ENCODE peak calls at places on chromosomes 7 and 10, in five cellular contexts. One of them, this sample, is unnamed.

GRCh38 chr10:124002391-124003069 is 90.9 kb downstream of the CHST15 start:
- DNase-seq in NB4: no peak
- DNase-seq in AG04450: no peak
- DNase-seq in astrocyte of the cerebellum: no peak
- DNase-seq in fibroblast of pulmonary artery: no peak
- DNase-seq in this sample: no peak

GRCh38 chr10:112546474-112546873 is 99.5 kb downstream of the VTI1A start:
- DNase-seq in NB4: no peak
- DNase-seq in AG04450: no peak
- DNase-seq in astrocyte of the cerebellum: no peak
- DNase-seq in fibroblast of pulmonary artery: no peak
- DNase-seq in this sample: no peak

GRCh38 chr7:2202901-2203550 is 29.7 kb downstream of the MAD1L1 start:
- DNase-seq in NB4: no peak
- DNase-seq in AG04450: no peak
- DNase-seq in astrocyte of the cerebellum: no peak
- DNase-seq in fibroblast of pulmonary artery: no peak
- DNase-seq in this sample: no peak

GRCh38 chr7:132347129-132347528 is 229.1 kb downstream of the PLXNA4 start:
- DNase-seq in NB4: no peak
- DNase-seq in AG04450: no peak
- DNase-seq in astrocyte of the cerebellum: no peak
- DNase-seq in fibroblast of pulmonary artery: no peak
- DNase-seq in this sample: no peak

GRCh38 chr7:156493942-156494341 is 146.6 kb upstream of the RNF32 start:
- DNase-seq in NB4: no peak
- DNase-seq in AG04450: no peak
- DNase-seq in astrocyte of the cerebellum: peak
- DNase-seq in fibroblast of pulmonary artery: no peak
- DNase-seq in this sample: no peak

GRCh38 chr7:129750091-129750870 is 138.8 kb downstream of the NRF1 start:
- DNase-seq in NB4: no peak
- DNase-seq in AG04450: no peak
- DNase-seq in astrocyte of the cerebellum: no peak
- DNase-seq in fibroblast of pulmonary artery: no peak
- DNase-seq in this sample: no peak

GRCh38 chr10:133370026-133370786 is 2.9 kb downstream of the ECHS1 start:
- DNase-seq in NB4: no peak
- DNase-seq in AG04450: no peak
- DNase-seq in astrocyte of the cerebellum: no peak
- DNase-seq in fibroblast of pulmonary artery: no peak
- DNase-seq in this sample: no peak

GRCh38 chr10:8279598-8279997 is 225.1 kb downstream of the GATA3 start:
- DNase-seq in NB4: no peak
- DNase-seq in AG04450: no peak
- DNase-seq in astrocyte of the cerebellum: no peak
- DNase-seq in fibroblast of pulmonary artery: peak
- DNase-seq in this sample: no peak

GRCh38 chr10:26486985-26487850 is 49.1 kb downstream of the APBB1IP start:
- DNase-seq in NB4: peak
- DNase-seq in AG04450: peak
- DNase-seq in astrocyte of the cerebellum: peak
- DNase-seq in fibroblast of pulmonary artery: peak
- DNase-seq in this sample: peak

GRCh38 chr7:120915314-120915713 is 35.3 kb upstream of the ING3 start:
- DNase-seq in NB4: no peak
- DNase-seq in AG04450: no peak
- DNase-seq in astrocyte of the cerebellum: no peak
- DNase-seq in fibroblast of pulmonary artery: no peak
- DNase-seq in this sample: no peak

GRCh38 chr7:77980087-77980713 is 181.6 kb downstream of the PHTF2 start:
- DNase-seq in NB4: no peak
- DNase-seq in AG04450: no peak
- DNase-seq in astrocyte of the cerebellum: no peak
- DNase-seq in fibroblast of pulmonary artery: no peak
- DNase-seq in this sample: no peak

GRCh38 chr7:135706038-135706742 is 21.8 kb downstream of the SLC13A4 start:
- DNase-seq in NB4: no peak
- DNase-seq in AG04450: no peak
- DNase-seq in astrocyte of the cerebellum: no peak
- DNase-seq in fibroblast of pulmonary artery: no peak
- DNase-seq in this sample: no peak

GRCh38 chr7:27200761-27201230 is 905 bp upstream of the HOXA13 start:
- DNase-seq in NB4: peak
- DNase-seq in AG04450: no peak
- DNase-seq in astrocyte of the cerebellum: no peak
- DNase-seq in fibroblast of pulmonary artery: no peak
- DNase-seq in this sample: no peak
- H3K4me3 ChIP-seq in NB4: peak
- H3K4me3 ChIP-seq in AG04450: no peak
- H3K4me3 ChIP-seq in astrocyte of the cerebellum: no peak
- H3K4me3 ChIP-seq in fibroblast of pulmonary artery: no peak
- H3K4me3 ChIP-seq in this sample: peak

DNA sequence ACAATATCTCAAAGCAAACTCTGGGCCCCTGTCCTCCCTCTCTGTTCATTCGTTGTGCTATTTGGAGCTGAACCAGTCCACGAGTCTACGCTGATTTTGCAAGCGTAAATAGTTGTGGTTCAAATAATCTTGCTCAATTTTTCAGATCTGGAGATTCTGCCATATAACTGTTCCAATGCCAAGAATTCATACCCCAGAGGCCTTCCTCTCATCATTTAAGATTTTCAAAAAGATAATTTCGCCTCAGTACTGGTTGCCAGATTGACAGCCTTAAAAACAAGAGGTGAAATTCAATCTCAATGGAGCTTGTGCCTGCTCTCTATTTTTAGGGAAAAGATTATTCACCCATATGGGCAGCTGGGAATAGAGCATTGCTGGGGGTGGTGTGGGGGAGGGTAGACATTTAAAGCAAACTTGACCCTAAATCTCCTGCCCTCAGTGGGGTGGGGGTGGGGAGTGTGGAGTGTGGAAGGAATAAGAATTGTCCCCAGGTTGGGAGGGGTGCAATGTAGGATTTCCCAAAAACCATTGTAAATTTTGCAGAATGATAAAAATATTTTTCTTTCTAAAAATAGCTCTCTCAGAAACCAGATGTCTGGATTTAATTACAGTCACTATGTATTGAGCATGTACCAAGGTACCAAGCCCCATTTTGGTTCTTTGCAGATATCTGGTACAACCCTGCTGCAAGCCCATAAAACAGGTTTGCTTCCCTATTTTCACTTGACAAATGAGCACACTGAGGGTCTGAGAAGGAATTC is 104.7 kb upstream of the EEPD1 start:
- DNase-seq in NB4: peak
- DNase-seq in AG04450: peak
- DNase-seq in astrocyte of the cerebellum: peak
- DNase-seq in fibroblast of pulmonary artery: peak
- DNase-seq in this sample: peak
- H3K4me3 ChIP-seq in NB4: no peak
- H3K4me3 ChIP-seq in AG04450: no peak
- H3K4me3 ChIP-seq in astrocyte of the cerebellum: no peak
- H3K4me3 ChIP-seq in fibroblast of pulmonary artery: no peak
- H3K4me3 ChIP-seq in this sample: no peak

GRCh38 chr7:33107136-33108066 is 1.8 kb downstream of the RP9 start:
- DNase-seq in NB4: peak
- DNase-seq in AG04450: peak
- DNase-seq in astrocyte of the cerebellum: peak
- DNase-seq in fibroblast of pulmonary artery: peak
- DNase-seq in this sample: no peak
- H3K4me3 ChIP-seq in NB4: peak
- H3K4me3 ChIP-seq in AG04450: peak
- H3K4me3 ChIP-seq in astrocyte of the cerebellum: peak
- H3K4me3 ChIP-seq in fibroblast of pulmonary artery: peak
- H3K4me3 ChIP-seq in this sample: peak

GRCh38 chr7:28707291-28707690 is 250.8 kb downstream of the TRIL start:
- DNase-seq in NB4: no peak
- DNase-seq in AG04450: no peak
- DNase-seq in astrocyte of the cerebellum: no peak
- DNase-seq in fibroblast of pulmonary artery: no peak
- DNase-seq in this sample: no peak

GRCh38 chr7:28708033-28708451 is 250.1 kb downstream of the TRIL start:
- DNase-seq in NB4: no peak
- DNase-seq in AG04450: no peak
- DNase-seq in astrocyte of the cerebellum: peak
- DNase-seq in fibroblast of pulmonary artery: peak
- DNase-seq in this sample: no peak

GRCh38 chr7:28709756-28710155 is 248.4 kb downstream of the TRIL start:
- DNase-seq in NB4: no peak
- DNase-seq in AG04450: no peak
- DNase-seq in astrocyte of the cerebellum: no peak
- DNase-seq in fibroblast of pulmonary artery: no peak
- DNase-seq in this sample: no peak

GRCh38 chr7:28706607-28707006 is 251.5 kb downstream of the TRIL start:
- DNase-seq in NB4: no peak
- DNase-seq in AG04450: no peak
- DNase-seq in astrocyte of the cerebellum: no peak
- DNase-seq in fibroblast of pulmonary artery: no peak
- DNase-seq in this sample: no peak

GRCh38 chr7:28708458-28708951 is 249.6 kb downstream of the TRIL start:
- DNase-seq in NB4: no peak
- DNase-seq in AG04450: no peak
- DNase-seq in astrocyte of the cerebellum: no peak
- DNase-seq in fibroblast of pulmonary artery: no peak
- DNase-seq in this sample: no peak
- H3K4me3 ChIP-seq in NB4: no peak
- H3K4me3 ChIP-seq in AG04450: no peak
- H3K4me3 ChIP-seq in astrocyte of the cerebellum: peak
- H3K4me3 ChIP-seq in fibroblast of pulmonary artery: no peak
- H3K4me3 ChIP-seq in this sample: no peak

GRCh38 chr7:30916255-30916654 is 4.6 kb downstream of the AQP1 start:
- DNase-seq in NB4: no peak
- DNase-seq in AG04450: no peak
- DNase-seq in astrocyte of the cerebellum: no peak
- DNase-seq in fibroblast of pulmonary artery: no peak
- DNase-seq in this sample: no peak
- H3K4me3 ChIP-seq in NB4: no peak
- H3K4me3 ChIP-seq in AG04450: no peak
- H3K4me3 ChIP-seq in astrocyte of the cerebellum: no peak
- H3K4me3 ChIP-seq in fibroblast of pulmonary artery: no peak
- H3K4me3 ChIP-seq in this sample: no peak